ENCODE peak calls at places on chromosomes 4 and X, in four cellular contexts. L is spleen, H is GM12865, A is psoas muscle. I is an unnamed sample.

GRCh38 chr4:139266583-139267257 is 13.3 kb downstream of the MGARP start:
- DNase-seq in L (peak), H (peak), A (peak), I (peak)

GRCh38 chrX:87517571-87518141 is at the start of gene KLHL4:
- DNase-seq in L (no peak), H (no peak), A (no peak), I (no peak)

GRCh38 chr4:2461246-2461960 is 7.5 kb upstream of the RNF4 start:
- DNase-seq in L (peak), H (no peak), A (no peak), I (no peak)

GRCh38 chr4:34250562-34250961 is 1993.8 kb downstream of the ARAP2 start:
- DNase-seq in L (no peak), H (no peak), A (no peak), I (no peak)

GRCh38 chrX:119093991-119094741 is 21.4 kb downstream of the CT47C1 start:
- DNase-seq in L (no peak), H (no peak), A (no peak), I (no peak)

GRCh38 chr4:148238086-148238485 is 204.1 kb downstream of the NR3C2 start:
- DNase-seq in L (no peak), H (no peak), A (no peak), I (no peak)

GRCh38 chr4:23788027-23788426 is 101.8 kb downstream of the PPARGC1A start:
- DNase-seq in L (no peak), H (no peak), A (no peak), I (no peak)

GRCh38 chr4:169869487-169869886 is 111.7 kb upstream of the HPF1 start:
- DNase-seq in L (no peak), H (no peak), A (no peak), I (no peak)

GRCh38 chrX:63652086-63652775 is 132.8 kb downstream of the ARHGEF9 start:
- DNase-seq in L (no peak), H (no peak), A (no peak), I (no peak)

GRCh38 chrX:317424-318067 is 1.1 kb downstream of the GTPBP6 start:
- DNase-seq in L (no peak), H (no peak), A (no peak), I (no peak)

GRCh38 chrX:7261672-7262332 is 113.8 kb upstream of the PUDP start:
- DNase-seq in L (no peak), H (peak), A (no peak), I (no peak)

GRCh38 chrX:56974408-56974807 is 20.9 kb downstream of the SPIN3 start:
- DNase-seq in L (no peak), H (no peak), A (no peak), I (no peak)

GRCh38 chr4:17072483-17072882 is 174.0 kb upstream of the LDB2 start:
- DNase-seq in L (no peak), H (no peak), A (no peak), I (no peak)

GRCh38 chrX:24231169-24231568 is 81.6 kb downstream of the ZFX start:
- DNase-seq in L (no peak), H (peak), A (no peak), I (no peak)

GRCh38 chr4:151455212-151455611 is 46.2 kb downstream of the FHIP1A start:
- DNase-seq in L (no peak), H (no peak), A (no peak), I (no peak)

GRCh38 chr4:109977854-109978501 is 65.3 kb downstream of the EGF start:
- DNase-seq in L (no peak), H (peak), A (no peak), I (no peak)

GRCh38 chr4:2256156-2256731 is 5.7 kb downstream of the MXD4 start:
- DNase-seq in L (peak), H (no peak), A (peak), I (no peak)

GRCh38 chrX:16392597-16392996 is 225.3 kb downstream of the MAGEB17 start:
- DNase-seq in L (no peak), H (no peak), A (no peak), I (no peak)

GRCh38 chr4:98474408-98474844 is 184.0 kb downstream of the TSPAN5 start:
- DNase-seq in L (no peak), H (no peak), A (no peak), I (no peak)

GRCh38 chrX:74865725-74866124 is 59.5 kb downstream of the NEXMIF start:
- DNase-seq in L (no peak), H (no peak), A (no peak), I (no peak)

GRCh38 chr4:185638548-185639301 is 103.4 kb upstream of the PDLIM3 start:
- DNase-seq in L (no peak), H (no peak), A (peak), I (no peak)

GRCh38 chr4:83454626-83455025 is 997 bp downstream of the HELQ start:
- DNase-seq in L (no peak), H (no peak), A (no peak), I (peak)

GRCh38 chrX:13742397-13743176 is 8.0 kb downstream of the OFD1 start:
- DNase-seq in L (no peak), H (peak), A (no peak), I (peak)

GRCh38 chr4:8260656-8261111 is 8.9 kb upstream of the HTRA3 start:
- DNase-seq in L (no peak), H (no peak), A (no peak), I (no peak)

GRCh38 chrX:66046612-66047235 is 6.8 kb upstream of the VSIG4 start:
- DNase-seq in L (no peak), H (peak), A (no peak), I (peak)

GRCh38 chr4:115366390-115366789 is 253.0 kb upstream of the NDST4 start:
- DNase-seq in L (peak), H (no peak), A (no peak), I (no peak)

GRCh38 chrX:68249401-68249831 is 183.9 kb downstream of the OPHN1 start:
- DNase-seq in L (no peak), H (no peak), A (peak), I (no peak)

GRCh38 chr4:105715692-105716278 is 7.2 kb downstream of the GSTCD start:
- DNase-seq in L (no peak), H (peak), A (no peak), I (no peak)

GRCh38 chrX:86369847-86370630 is 221.8 kb downstream of the DACH2 start:
- DNase-seq in L (no peak), H (no peak), A (no peak), I (no peak)

GRCh38 chr4:86898562-86898961 is 6.3 kb upstream of the C4orf36 start:
- DNase-seq in L (no peak), H (no peak), A (no peak), I (no peak)
- TF ChIP-seq CTCF in L (no peak), H (peak), A (peak), I (no peak)

DNA sequence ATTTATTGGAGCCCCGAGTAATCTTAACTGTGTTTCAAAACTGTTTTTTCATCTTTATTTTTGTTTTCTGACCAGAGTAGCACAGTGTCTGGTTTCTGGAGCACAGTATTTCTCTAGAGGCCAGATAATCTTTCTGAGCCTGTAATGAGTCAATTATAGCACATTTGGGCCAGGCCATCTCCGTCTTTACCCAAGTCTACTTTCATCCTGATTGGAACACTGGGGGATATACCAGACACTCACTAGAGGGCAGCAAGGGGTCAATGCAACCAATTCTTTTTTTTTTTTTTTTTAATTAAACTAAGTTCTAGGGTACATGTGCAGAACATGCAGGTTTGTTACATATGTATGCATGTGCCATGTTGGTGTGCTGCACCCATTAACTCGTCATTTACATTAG is 282.0 kb downstream of the ARHGAP24 start:
- DNase-seq in L (no peak), H (peak), A (no peak), I (no peak)
- TF ChIP-seq CTCF in L (no peak), H (peak), A (peak), I (no peak)

GRCh38 chrX:36868592-36868991 is 139.6 kb upstream of the FAM47C start:
- DNase-seq in L (no peak), H (no peak), A (no peak), I (no peak)

GRCh38 chrX:36869457-36869856 is 138.7 kb upstream of the FAM47C start:
- DNase-seq in L (no peak), H (no peak), A (no peak), I (no peak)

GRCh38 chrX:36867143-36867542 is 141.0 kb upstream of the FAM47C start:
- DNase-seq in L (no peak), H (peak), A (no peak), I (no peak)
- TF ChIP-seq CTCF in L (no peak), H (no peak), A (peak), I (peak)

DNA sequence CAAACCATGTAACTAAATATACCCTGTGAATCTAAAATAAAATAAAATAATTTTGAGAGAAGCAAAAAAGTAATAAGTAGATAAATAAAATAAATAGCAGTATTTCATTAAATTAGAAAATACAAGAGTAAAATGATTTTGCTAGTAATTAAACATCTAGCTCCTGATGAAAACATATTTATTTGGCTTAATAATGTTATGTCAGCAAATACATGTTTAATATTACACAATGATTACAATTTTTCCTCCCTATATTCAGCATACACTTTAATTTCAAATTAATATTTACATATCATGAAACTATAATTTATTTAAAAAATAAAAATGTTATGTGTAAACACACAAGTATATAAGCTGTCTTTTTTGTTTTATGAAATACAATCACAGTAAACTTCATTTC is 697.1 kb downstream of the GRID2 start:
- DNase-seq in L (no peak), H (no peak), A (no peak), I (no peak)
- TF ChIP-seq CTCF in L (no peak), H (no peak), A (no peak), I (no peak)

DNA sequence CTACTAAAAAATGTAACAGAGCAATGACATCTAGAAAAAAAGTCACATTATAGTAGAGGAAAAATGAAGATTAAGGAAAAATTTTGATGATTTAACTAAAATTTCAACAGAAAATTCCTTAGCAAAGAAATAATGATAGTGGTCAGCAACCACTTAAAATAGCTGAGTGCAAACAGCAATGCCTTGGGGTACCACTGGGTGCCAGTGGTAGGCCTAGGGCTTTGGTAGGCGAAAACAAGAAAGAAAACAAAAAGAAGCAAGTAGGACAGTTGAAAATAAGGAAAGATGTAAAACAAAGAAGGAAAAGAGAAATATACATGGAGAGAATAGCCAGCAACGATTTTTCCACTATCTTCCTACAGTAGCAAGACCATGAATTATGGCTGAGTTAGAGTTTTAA is 313.5 kb upstream of the IRS4 start:
- DNase-seq in L (no peak), H (no peak), A (no peak), I (no peak)
- TF ChIP-seq CTCF in L (no peak), H (no peak), A (no peak), I (no peak)